ENCODE peak calls at places on chromosomes 11 and 22, in four cellular contexts. One of them, this sample, is unnamed. For H3K4me1, the result is how much of the 10 kb centered on the place peaks cover.

GRCh38 chr11:32982626-32983025 is 33.1 kb upstream of the DEPDC7 start:
- DNase-seq in IMR-90: no peak
- DNase-seq in K562: no peak
- DNase-seq in GM12878: no peak
- DNase-seq in this sample: no peak

GRCh38 chr22:41070665-41071331 is 21.6 kb upstream of the EP300 start:
- DNase-seq in K562: no peak
- DNase-seq in GM12878: no peak
- DNase-seq in IMR-90: no peak
- DNase-seq in this sample: no peak

GRCh38 chr11:113363406-113363805 is 24.2 kb upstream of the ANKK1 start:
- DNase-seq in IMR-90: no peak
- DNase-seq in GM12878: no peak
- DNase-seq in K562: no peak
- DNase-seq in this sample: no peak

GRCh38 chr11:96098511-96099241 is 174.8 kb upstream of the MTMR2 start:
- DNase-seq in K562: no peak
- DNase-seq in IMR-90: peak
- DNase-seq in GM12878: no peak
- DNase-seq in this sample: no peak

GRCh38 chr11:101401245-101401644 is 182.6 kb downstream of the TRPC6 start:
- DNase-seq in IMR-90: peak
- DNase-seq in K562: no peak
- DNase-seq in GM12878: no peak
- DNase-seq in this sample: no peak

GRCh38 chr11:29527391-29527936 is 489.4 kb downstream of the KCNA4 start:
- DNase-seq in IMR-90: peak
- DNase-seq in K562: no peak
- DNase-seq in GM12878: no peak
- DNase-seq in this sample: peak

GRCh38 chr11:45025716-45026492 is 75.2 kb upstream of the TP53I11 start:
- DNase-seq in K562: no peak
- DNase-seq in IMR-90: peak
- DNase-seq in GM12878: no peak
- DNase-seq in this sample: peak

GRCh38 chr22:44996120-44996519 is 13.7 kb downstream of the PHF21B start:
- DNase-seq in IMR-90: no peak
- DNase-seq in K562: no peak
- DNase-seq in GM12878: no peak
- DNase-seq in this sample: no peak

GRCh38 chr11:10263929-10264328 is 30.1 kb downstream of the SBF2 start:
- DNase-seq in K562: no peak
- DNase-seq in IMR-90: peak
- DNase-seq in GM12878: no peak
- DNase-seq in this sample: no peak

GRCh38 chr11:7088921-7089320 is at the start of gene RBMXL2:
- DNase-seq in K562: no peak
- DNase-seq in GM12878: no peak
- DNase-seq in IMR-90: no peak
- DNase-seq in this sample: no peak

DNA sequence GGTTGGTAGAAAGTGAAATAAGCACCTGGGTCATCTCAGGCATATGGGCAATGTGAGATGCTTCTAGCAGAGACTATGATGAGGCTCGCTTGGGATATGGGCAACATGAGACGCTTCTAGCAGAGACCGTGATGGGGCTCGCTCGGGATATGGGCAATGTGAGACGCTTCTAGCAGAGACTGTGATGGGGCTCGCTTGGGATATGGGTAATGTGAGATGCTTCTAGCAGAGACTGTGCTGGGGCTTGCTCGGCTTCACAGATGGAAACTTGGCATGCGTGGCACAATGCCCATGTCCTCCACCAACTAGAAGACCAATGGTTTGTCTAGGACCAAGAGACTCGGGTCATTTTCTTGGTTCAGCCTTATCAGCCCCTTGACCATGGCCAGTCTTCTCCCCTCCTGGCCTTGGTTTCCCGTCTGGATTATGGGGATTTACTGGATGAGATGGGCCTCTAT is 7.1 kb downstream of the MYEOV start:
- DNase-seq in K562: no peak
- DNase-seq in IMR-90: no peak
- DNase-seq in GM12878: no peak
- DNase-seq in this sample: no peak
- H3K4me1 ChIP-seq in K562: half or more
- H3K4me1 ChIP-seq in IMR-90: half or more
- H3K4me1 ChIP-seq in GM12878: under half
- H3K4me1 ChIP-seq in this sample: half or more

GRCh38 chr11:117473692-117474091 is 146.0 kb downstream of the CEP164 start:
- DNase-seq in K562: no peak
- DNase-seq in GM12878: no peak
- DNase-seq in IMR-90: no peak
- DNase-seq in this sample: no peak
- TF ChIP-seq FOS in K562: no peak
- TF ChIP-seq FOS in GM12878: no peak
- TF ChIP-seq FOS in IMR-90: no peak
- TF ChIP-seq FOS in this sample: no peak

DNA sequence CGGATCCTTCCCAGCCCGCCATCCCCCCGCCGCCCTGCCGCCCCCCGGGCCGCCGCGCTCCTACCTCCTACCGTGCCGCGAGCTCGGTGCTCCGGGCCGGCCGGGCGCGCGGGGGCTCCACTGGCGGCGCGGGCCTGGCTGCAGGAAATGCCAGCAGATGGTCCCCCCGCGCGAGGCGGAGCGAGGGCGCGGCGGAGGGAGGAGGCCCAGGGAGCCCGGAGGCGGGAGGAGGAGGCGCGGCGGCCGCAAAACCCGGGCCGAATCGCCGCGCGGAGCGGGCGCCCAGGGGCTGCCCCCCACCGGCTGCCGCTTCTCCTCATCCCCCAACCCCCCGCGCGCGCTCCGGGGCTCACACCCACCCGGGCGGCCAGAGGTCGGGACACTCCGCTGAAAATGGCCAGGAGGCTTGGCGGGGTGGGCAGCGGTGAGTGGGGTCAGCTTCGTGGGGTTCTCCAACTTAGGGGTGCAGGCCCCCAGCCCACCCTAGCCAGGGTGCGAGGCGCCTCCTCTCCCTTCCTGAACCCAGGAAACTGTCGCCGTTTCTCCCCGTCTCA is at the start of gene OSBPL5:
- DNase-seq in GM12878: no peak
- DNase-seq in IMR-90: peak
- DNase-seq in K562: peak
- DNase-seq in this sample: peak
- H3K4me1 ChIP-seq in GM12878: under half
- H3K4me1 ChIP-seq in IMR-90: under half
- H3K4me1 ChIP-seq in K562: under half
- H3K4me1 ChIP-seq in this sample: under half

DNA sequence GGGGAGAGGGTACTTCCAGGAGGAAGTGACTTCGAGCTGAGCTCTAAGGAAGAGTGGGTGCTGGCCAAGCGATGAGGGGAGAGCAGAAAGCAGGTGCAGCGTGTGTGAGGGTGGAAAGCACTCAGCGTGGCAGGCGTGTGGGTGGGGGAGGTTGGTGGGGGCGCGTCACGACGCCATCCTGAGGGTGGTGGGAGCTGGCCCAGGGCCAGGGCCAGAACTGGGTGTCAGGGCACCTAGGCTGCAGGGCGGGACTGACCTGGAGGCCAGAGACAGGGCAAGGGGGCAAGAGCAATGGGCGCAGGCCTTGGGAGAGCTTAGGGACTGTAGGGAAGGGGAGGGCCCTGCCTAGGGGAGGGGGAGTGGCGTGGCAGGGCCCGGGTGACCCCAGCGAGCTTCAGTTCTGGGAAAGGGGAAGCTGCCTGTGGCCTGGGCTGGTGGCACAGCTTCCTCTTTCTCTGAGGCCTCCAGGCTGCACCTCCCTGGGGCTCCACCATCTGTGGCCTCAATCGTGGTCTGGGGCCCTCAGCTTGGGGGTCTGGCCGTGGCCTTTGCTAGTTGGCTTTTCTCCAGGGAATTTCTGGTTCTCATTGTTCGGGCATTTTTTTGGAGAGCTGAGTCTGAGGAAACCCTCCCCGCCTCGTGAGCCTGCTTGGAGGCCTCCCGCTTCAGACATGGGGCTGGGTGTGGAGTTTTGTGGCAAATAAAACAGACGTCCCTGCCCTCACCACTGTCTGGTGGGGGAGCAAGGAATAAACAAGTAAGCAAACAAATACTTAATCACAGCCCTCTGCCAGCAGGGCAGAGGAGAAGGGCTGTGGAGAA is 8.9 kb downstream of the RELT start:
- DNase-seq in GM12878: peak
- DNase-seq in K562: no peak
- DNase-seq in IMR-90: no peak
- DNase-seq in this sample: peak
- TF ChIP-seq FOS in GM12878: no peak
- TF ChIP-seq FOS in K562: no peak
- TF ChIP-seq FOS in IMR-90: no peak
- TF ChIP-seq FOS in this sample: no peak

GRCh38 chr22:43878831-43879550 is 12.8 kb downstream of the PNPLA5 start:
- DNase-seq in IMR-90: no peak
- DNase-seq in K562: no peak
- DNase-seq in GM12878: no peak
- DNase-seq in this sample: no peak
- H3K4me1 ChIP-seq in IMR-90: under half
- H3K4me1 ChIP-seq in K562: under half
- H3K4me1 ChIP-seq in GM12878: under half
- H3K4me1 ChIP-seq in this sample: under half

GRCh38 chr11:129145276-129145675 is 46.8 kb downstream of the ARHGAP32 start:
- DNase-seq in IMR-90: no peak
- DNase-seq in GM12878: no peak
- DNase-seq in K562: no peak
- DNase-seq in this sample: no peak

GRCh38 chr11:129141748-129142475 is 50.2 kb downstream of the ARHGAP32 start:
- DNase-seq in K562: no peak
- DNase-seq in GM12878: no peak
- DNase-seq in IMR-90: no peak
- DNase-seq in this sample: peak

GRCh38 chr11:129146196-129146595 is 45.9 kb downstream of the ARHGAP32 start:
- DNase-seq in K562: no peak
- DNase-seq in GM12878: no peak
- DNase-seq in IMR-90: peak
- DNase-seq in this sample: no peak

GRCh38 chr11:129144256-129144655 is 47.9 kb downstream of the ARHGAP32 start:
- DNase-seq in K562: no peak
- DNase-seq in IMR-90: no peak
- DNase-seq in GM12878: no peak
- DNase-seq in this sample: no peak

GRCh38 chr11:129143335-129143734 is 48.8 kb downstream of the ARHGAP32 start:
- DNase-seq in K562: no peak
- DNase-seq in IMR-90: peak
- DNase-seq in GM12878: no peak
- DNase-seq in this sample: peak
- TF ChIP-seq FOS in K562: no peak
- TF ChIP-seq FOS in IMR-90: peak
- TF ChIP-seq FOS in GM12878: no peak
- TF ChIP-seq FOS in this sample: peak

DNA sequence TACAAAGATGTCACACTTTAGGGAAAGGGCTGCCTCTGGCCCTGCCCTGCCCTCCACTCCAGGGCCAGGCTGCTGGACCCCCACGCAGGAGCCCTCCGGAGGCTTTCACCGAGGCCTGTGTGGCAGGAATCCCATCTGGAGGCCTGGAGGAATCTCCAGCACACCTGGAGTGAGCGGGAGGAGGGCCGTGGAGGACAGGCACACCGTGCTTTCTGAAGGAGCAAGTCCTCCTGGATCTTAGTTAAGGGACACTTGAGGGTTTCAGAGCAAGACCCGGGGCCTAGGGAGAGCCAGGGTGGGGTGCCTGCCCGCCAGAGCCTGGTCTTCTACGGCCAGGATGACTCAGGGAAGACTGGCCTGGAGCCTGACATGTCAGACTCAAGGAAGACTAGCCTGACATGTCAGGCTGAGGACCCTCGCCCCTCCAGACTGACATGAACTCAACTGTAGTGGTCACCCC is 2.1 kb upstream of the PIM3 start:
- DNase-seq in GM12878: no peak
- DNase-seq in K562: no peak
- DNase-seq in IMR-90: no peak
- DNase-seq in this sample: no peak
- H3K4me1 ChIP-seq in GM12878: under half
- H3K4me1 ChIP-seq in K562: under half
- H3K4me1 ChIP-seq in IMR-90: under half
- H3K4me1 ChIP-seq in this sample: under half

DNA sequence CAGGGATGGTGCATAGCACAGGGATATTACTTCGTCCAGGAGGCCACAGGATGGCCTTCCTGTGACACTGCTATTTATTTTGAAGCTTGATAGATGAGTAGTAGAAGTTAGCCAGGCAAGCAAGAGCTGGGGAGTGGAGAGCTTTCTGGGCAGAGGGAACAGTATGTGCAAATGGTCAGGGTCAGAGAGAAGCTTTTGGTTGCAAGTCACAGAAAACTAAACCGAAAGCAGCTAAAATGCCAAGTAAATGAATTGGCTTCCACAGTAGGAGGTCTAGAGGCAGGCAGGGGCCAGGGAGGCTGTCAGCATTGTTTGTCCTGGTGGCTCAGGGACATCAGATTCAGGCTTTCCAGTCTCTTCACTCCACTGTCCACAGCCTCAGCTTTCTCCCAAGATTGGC is 247.5 kb downstream of the GRIK4 start:
- DNase-seq in GM12878: no peak
- DNase-seq in IMR-90: no peak
- DNase-seq in K562: no peak
- DNase-seq in this sample: no peak
- TF ChIP-seq FOS in GM12878: no peak
- TF ChIP-seq FOS in IMR-90: no peak
- TF ChIP-seq FOS in K562: no peak
- TF ChIP-seq FOS in this sample: no peak

DNA sequence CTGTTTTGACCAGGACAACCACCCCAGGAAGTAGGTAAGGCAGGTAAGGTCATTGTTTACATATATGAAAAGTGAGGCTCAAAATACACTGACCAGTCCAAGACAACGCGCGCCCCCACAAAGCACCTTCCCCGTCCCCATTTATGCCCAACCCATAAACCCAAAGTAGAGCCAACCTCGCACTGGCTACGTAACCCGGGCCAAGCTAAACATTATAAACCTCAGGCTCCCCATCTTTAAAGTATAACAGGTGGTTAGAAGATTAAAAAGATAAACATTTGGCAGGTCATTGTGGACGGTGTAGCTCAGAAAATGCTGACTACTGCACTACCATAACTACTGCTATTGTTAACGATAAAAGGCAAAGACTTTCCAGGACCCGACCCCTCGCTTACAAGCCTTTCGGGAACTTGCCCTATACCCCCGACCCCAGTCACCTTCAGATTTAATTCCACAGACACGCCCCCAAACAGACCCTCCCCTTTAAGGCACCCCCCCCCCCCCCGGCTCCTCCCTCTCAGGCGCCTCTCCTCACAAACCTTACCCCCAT is 491 bp downstream of the NUMA1 start:
- DNase-seq in IMR-90: no peak
- DNase-seq in K562: peak
- DNase-seq in GM12878: no peak
- DNase-seq in this sample: no peak
- H3K4me1 ChIP-seq in IMR-90: under half
- H3K4me1 ChIP-seq in K562: under half
- H3K4me1 ChIP-seq in GM12878: under half
- H3K4me1 ChIP-seq in this sample: under half